ENCODE peak calls at places on chromosomes 13 and 19, in eight cellular contexts. One of them, this sample, is unnamed.

GRCh38 chr13:112729408-112729807 is 39.6 kb downstream of the ATP11A start:
- DNase-seq in neural crest cell: no peak
- DNase-seq in transverse colon: no peak
- DNase-seq in stomach: peak
- DNase-seq in AG04450: no peak
- DNase-seq in A549: no peak
- DNase-seq in astrocyte of the spinal cord: no peak
- DNase-seq in left lung: no peak
- DNase-seq in this sample: no peak

GRCh38 chr19:57240311-57241090 is at the start of gene ZNF805:
- DNase-seq in AG04450: peak
- DNase-seq in stomach: peak
- DNase-seq in astrocyte of the spinal cord: peak
- DNase-seq in neural crest cell: peak
- DNase-seq in left lung: peak
- DNase-seq in transverse colon: peak
- DNase-seq in A549: peak
- DNase-seq in this sample: peak

GRCh38 chr13:94959616-94960015 is 247.3 kb upstream of the SOX21 start:
- DNase-seq in astrocyte of the spinal cord: no peak
- DNase-seq in AG04450: no peak
- DNase-seq in left lung: no peak
- DNase-seq in A549: no peak
- DNase-seq in stomach: no peak
- DNase-seq in neural crest cell: no peak
- DNase-seq in transverse colon: no peak
- DNase-seq in this sample: no peak

GRCh38 chr13:49357694-49358093 is 86.2 kb downstream of the CAB39L start:
- DNase-seq in AG04450: peak
- DNase-seq in neural crest cell: no peak
- DNase-seq in transverse colon: no peak
- DNase-seq in A549: no peak
- DNase-seq in stomach: no peak
- DNase-seq in astrocyte of the spinal cord: peak
- DNase-seq in left lung: no peak
- DNase-seq in this sample: no peak

GRCh38 chr13:90867336-90867683 is 480.2 kb upstream of the MIR17HG start:
- DNase-seq in A549: peak
- DNase-seq in astrocyte of the spinal cord: peak
- DNase-seq in stomach: peak
- DNase-seq in neural crest cell: peak
- DNase-seq in left lung: peak
- DNase-seq in transverse colon: peak
- DNase-seq in AG04450: peak
- DNase-seq in this sample: peak

GRCh38 chr19:40322951-40323615 is 25.1 kb downstream of the C19orf47 start:
- DNase-seq in neural crest cell: no peak
- DNase-seq in left lung: no peak
- DNase-seq in AG04450: no peak
- DNase-seq in transverse colon: no peak
- DNase-seq in stomach: no peak
- DNase-seq in A549: no peak
- DNase-seq in astrocyte of the spinal cord: peak
- DNase-seq in this sample: no peak

GRCh38 chr19:56142087-56142787 is 1.1 kb downstream of the ZNF444 start:
- DNase-seq in neural crest cell: no peak
- DNase-seq in transverse colon: peak
- DNase-seq in astrocyte of the spinal cord: no peak
- DNase-seq in stomach: peak
- DNase-seq in left lung: peak
- DNase-seq in AG04450: no peak
- DNase-seq in A549: no peak
- DNase-seq in this sample: peak

GRCh38 chr19:56748443-56748842 is 76.9 kb upstream of the ZNF835 start:
- DNase-seq in astrocyte of the spinal cord: no peak
- DNase-seq in A549: no peak
- DNase-seq in neural crest cell: no peak
- DNase-seq in stomach: no peak
- DNase-seq in transverse colon: no peak
- DNase-seq in left lung: no peak
- DNase-seq in AG04450: no peak
- DNase-seq in this sample: no peak

GRCh38 chr19:2603320-2603719 is 99.2 kb downstream of the GNG7 start:
- DNase-seq in neural crest cell: no peak
- DNase-seq in stomach: no peak
- DNase-seq in astrocyte of the spinal cord: peak
- DNase-seq in AG04450: no peak
- DNase-seq in left lung: peak
- DNase-seq in A549: no peak
- DNase-seq in transverse colon: no peak
- DNase-seq in this sample: no peak

GRCh38 chr13:25085125-25085742 is 10.7 kb upstream of the PABPC3 start:
- DNase-seq in astrocyte of the spinal cord: peak
- DNase-seq in A549: peak
- DNase-seq in left lung: no peak
- DNase-seq in neural crest cell: peak
- DNase-seq in AG04450: no peak
- DNase-seq in stomach: peak
- DNase-seq in transverse colon: peak
- DNase-seq in this sample: peak

GRCh38 chr13:93268327-93269028 is 41.9 kb downstream of the GPC6 start:
- DNase-seq in AG04450: no peak
- DNase-seq in A549: no peak
- DNase-seq in astrocyte of the spinal cord: no peak
- DNase-seq in left lung: no peak
- DNase-seq in neural crest cell: no peak
- DNase-seq in stomach: no peak
- DNase-seq in transverse colon: no peak
- DNase-seq in this sample: no peak

GRCh38 chr19:39064405-39064804 is 19.8 kb upstream of the ACP7 start:
- DNase-seq in A549: no peak
- DNase-seq in AG04450: no peak
- DNase-seq in transverse colon: no peak
- DNase-seq in astrocyte of the spinal cord: no peak
- DNase-seq in neural crest cell: no peak
- DNase-seq in stomach: no peak
- DNase-seq in left lung: no peak
- DNase-seq in this sample: no peak

GRCh38 chr19:2040647-2041435 is 10.2 kb downstream of the MKNK2 start:
- DNase-seq in AG04450: no peak
- DNase-seq in neural crest cell: no peak
- DNase-seq in A549: no peak
- DNase-seq in transverse colon: no peak
- DNase-seq in stomach: no peak
- DNase-seq in astrocyte of the spinal cord: no peak
- DNase-seq in left lung: no peak
- DNase-seq in this sample: no peak

GRCh38 chr19:30207357-30207756 is 164.8 kb upstream of the ZNF536 start:
- DNase-seq in AG04450: no peak
- DNase-seq in transverse colon: no peak
- DNase-seq in A549: no peak
- DNase-seq in astrocyte of the spinal cord: no peak
- DNase-seq in stomach: no peak
- DNase-seq in left lung: no peak
- DNase-seq in neural crest cell: no peak
- DNase-seq in this sample: no peak

GRCh38 chr19:29535432-29535831 is 9.6 kb downstream of the VSTM2B start:
- DNase-seq in astrocyte of the spinal cord: no peak
- DNase-seq in AG04450: no peak
- DNase-seq in transverse colon: no peak
- DNase-seq in left lung: peak
- DNase-seq in neural crest cell: no peak
- DNase-seq in A549: no peak
- DNase-seq in stomach: peak
- DNase-seq in this sample: no peak

GRCh38 chr19:17576758-17577532 is 21.5 kb downstream of the COLGALT1 start:
- DNase-seq in A549: peak
- DNase-seq in left lung: peak
- DNase-seq in neural crest cell: peak
- DNase-seq in AG04450: no peak
- DNase-seq in transverse colon: peak
- DNase-seq in stomach: no peak
- DNase-seq in astrocyte of the spinal cord: peak
- DNase-seq in this sample: no peak

DNA sequence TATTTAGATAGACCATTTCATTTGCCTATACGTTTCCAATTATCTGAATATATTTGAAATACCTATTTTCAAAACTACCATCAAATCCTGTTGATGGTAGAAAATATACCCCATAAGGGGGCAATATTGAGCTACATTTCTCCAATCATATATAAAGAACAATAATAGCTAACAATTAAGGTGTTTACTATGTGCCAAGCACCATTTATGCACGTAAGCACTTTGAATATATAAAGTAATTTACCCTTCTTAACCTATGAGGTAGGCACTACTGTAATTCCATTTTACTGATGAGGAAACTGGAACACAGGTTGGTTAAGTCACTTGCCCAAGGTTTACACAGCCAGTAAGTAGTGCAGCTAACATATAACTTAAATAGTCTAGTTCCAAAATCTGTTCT is 79.2 kb downstream of the UBL3 start:
- DNase-seq in AG04450: no peak
- DNase-seq in transverse colon: no peak
- DNase-seq in stomach: no peak
- DNase-seq in neural crest cell: no peak
- DNase-seq in left lung: no peak
- DNase-seq in A549: no peak
- DNase-seq in astrocyte of the spinal cord: peak
- DNase-seq in this sample: no peak
- TF ChIP-seq CTCF in AG04450: peak
- TF ChIP-seq CTCF in transverse colon: peak
- TF ChIP-seq CTCF in stomach: peak
- TF ChIP-seq CTCF in neural crest cell: peak
- TF ChIP-seq CTCF in left lung: peak
- TF ChIP-seq CTCF in A549: peak
- TF ChIP-seq CTCF in astrocyte of the spinal cord: peak
- TF ChIP-seq CTCF in this sample: no peak

GRCh38 chr19:53810891-53811290 is 13.2 kb downstream of the NLRP12 start:
- DNase-seq in astrocyte of the spinal cord: no peak
- DNase-seq in left lung: no peak
- DNase-seq in neural crest cell: no peak
- DNase-seq in A549: no peak
- DNase-seq in stomach: no peak
- DNase-seq in AG04450: no peak
- DNase-seq in transverse colon: no peak
- DNase-seq in this sample: no peak

GRCh38 chr19:53812335-53812734 is 11.8 kb downstream of the NLRP12 start:
- DNase-seq in neural crest cell: no peak
- DNase-seq in astrocyte of the spinal cord: no peak
- DNase-seq in stomach: no peak
- DNase-seq in transverse colon: no peak
- DNase-seq in A549: no peak
- DNase-seq in left lung: no peak
- DNase-seq in AG04450: no peak
- DNase-seq in this sample: no peak

GRCh38 chr19:53808710-53809125 is 15.4 kb downstream of the NLRP12 start:
- DNase-seq in AG04450: no peak
- DNase-seq in transverse colon: no peak
- DNase-seq in neural crest cell: no peak
- DNase-seq in astrocyte of the spinal cord: peak
- DNase-seq in left lung: no peak
- DNase-seq in stomach: no peak
- DNase-seq in A549: peak
- DNase-seq in this sample: peak

GRCh38 chr19:53810187-53810546 is 13.9 kb downstream of the NLRP12 start:
- DNase-seq in AG04450: no peak
- DNase-seq in stomach: no peak
- DNase-seq in transverse colon: no peak
- DNase-seq in A549: no peak
- DNase-seq in left lung: no peak
- DNase-seq in astrocyte of the spinal cord: no peak
- DNase-seq in neural crest cell: no peak
- DNase-seq in this sample: no peak

DNA sequence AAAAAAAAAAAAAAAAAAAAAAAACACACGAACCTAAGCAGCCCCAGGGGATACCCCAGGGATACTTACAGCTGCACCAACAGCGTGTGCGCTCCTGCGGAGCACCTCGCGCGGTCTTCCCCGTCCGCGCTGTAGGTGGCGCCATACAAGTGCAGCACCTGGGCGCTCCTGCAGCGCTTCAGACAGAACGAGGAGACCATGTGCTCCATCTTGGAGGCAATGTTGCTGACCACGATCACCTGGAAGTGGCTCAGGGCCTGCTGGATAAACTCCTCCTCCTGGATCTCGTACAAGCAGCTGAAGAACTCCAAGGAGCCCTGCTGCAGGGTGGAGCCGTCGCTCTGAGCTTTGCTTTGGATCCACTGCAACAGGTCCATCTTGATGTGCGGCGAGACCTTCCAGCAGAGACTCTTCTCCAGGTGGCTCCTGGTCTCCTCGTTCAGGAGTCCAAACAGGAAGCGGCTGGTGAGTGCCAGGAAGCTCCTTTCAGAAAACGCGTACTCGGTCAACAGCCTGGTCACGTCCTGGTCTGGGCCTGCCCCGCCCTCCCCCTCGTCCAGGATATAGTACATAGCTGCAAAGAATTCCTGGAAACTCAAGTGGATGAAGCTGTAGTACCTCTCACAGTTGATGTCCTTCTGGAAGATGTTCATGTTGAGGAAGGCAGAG is 14.5 kb downstream of the NLRP12 start:
- DNase-seq in A549: no peak
- DNase-seq in stomach: no peak
- DNase-seq in left lung: no peak
- DNase-seq in neural crest cell: no peak
- DNase-seq in transverse colon: no peak
- DNase-seq in AG04450: no peak
- DNase-seq in astrocyte of the spinal cord: no peak
- DNase-seq in this sample: no peak
- TF ChIP-seq CTCF in A549: peak
- TF ChIP-seq CTCF in stomach: no peak
- TF ChIP-seq CTCF in left lung: no peak
- TF ChIP-seq CTCF in neural crest cell: peak
- TF ChIP-seq CTCF in transverse colon: no peak
- TF ChIP-seq CTCF in AG04450: peak
- TF ChIP-seq CTCF in astrocyte of the spinal cord: peak
- TF ChIP-seq CTCF in this sample: no peak

GRCh38 chr13:70613295-70613694 is 505.0 kb upstream of the KLHL1 start:
- DNase-seq in astrocyte of the spinal cord: no peak
- DNase-seq in stomach: no peak
- DNase-seq in AG04450: no peak
- DNase-seq in left lung: no peak
- DNase-seq in neural crest cell: no peak
- DNase-seq in transverse colon: no peak
- DNase-seq in A549: no peak
- DNase-seq in this sample: no peak
- TF ChIP-seq CTCF in astrocyte of the spinal cord: peak
- TF ChIP-seq CTCF in stomach: no peak
- TF ChIP-seq CTCF in AG04450: no peak
- TF ChIP-seq CTCF in left lung: no peak
- TF ChIP-seq CTCF in neural crest cell: peak
- TF ChIP-seq CTCF in transverse colon: peak
- TF ChIP-seq CTCF in A549: no peak
- TF ChIP-seq CTCF in this sample: no peak

GRCh38 chr13:38228322-38228721 is 121.3 kb upstream of the UFM1 start:
- DNase-seq in AG04450: no peak
- DNase-seq in left lung: no peak
- DNase-seq in transverse colon: no peak
- DNase-seq in astrocyte of the spinal cord: no peak
- DNase-seq in A549: no peak
- DNase-seq in stomach: no peak
- DNase-seq in neural crest cell: no peak
- DNase-seq in this sample: no peak

GRCh38 chr13:38226496-38226895 is 123.2 kb upstream of the UFM1 start:
- DNase-seq in A549: no peak
- DNase-seq in transverse colon: no peak
- DNase-seq in AG04450: no peak
- DNase-seq in left lung: no peak
- DNase-seq in stomach: no peak
- DNase-seq in neural crest cell: no peak
- DNase-seq in astrocyte of the spinal cord: no peak
- DNase-seq in this sample: no peak

GRCh38 chr13:38223093-38223492 is 126.6 kb upstream of the UFM1 start:
- DNase-seq in transverse colon: no peak
- DNase-seq in left lung: no peak
- DNase-seq in neural crest cell: no peak
- DNase-seq in astrocyte of the spinal cord: peak
- DNase-seq in A549: no peak
- DNase-seq in stomach: no peak
- DNase-seq in AG04450: no peak
- DNase-seq in this sample: no peak
- TF ChIP-seq CTCF in transverse colon: no peak
- TF ChIP-seq CTCF in left lung: no peak
- TF ChIP-seq CTCF in neural crest cell: peak
- TF ChIP-seq CTCF in astrocyte of the spinal cord: peak
- TF ChIP-seq CTCF in A549: no peak
- TF ChIP-seq CTCF in stomach: no peak
- TF ChIP-seq CTCF in AG04450: peak
- TF ChIP-seq CTCF in this sample: no peak